ENCODE peak calls at places on chromosomes 7 and 10, in six cellular contexts. W is A549, S is neural progenitor cell, Q is prostate gland, Z is heart left ventricle, O is pancreas. D is an unnamed sample. For H3K4me1, the result is how much of the 10 kb centered on the place peaks cover.

GRCh38 chr10:50326757-50327701 is 75.7 kb upstream of the ASAH2 start:
- DNase-seq in Z (peak), Q (peak), S (no peak), O (no peak), W (no peak), D (no peak)

GRCh38 chr7:99949645-99950228 is 20.3 kb upstream of the GJC3 start:
- DNase-seq in S (no peak), O (no peak), Q (peak), W (no peak), Z (no peak), D (no peak)

GRCh38 chr10:44177610-44178009 is 207.3 kb downstream of the CXCL12 start:
- DNase-seq in O (no peak), W (no peak), Z (no peak), Q (no peak), S (no peak), D (no peak)

GRCh38 chr10:58918887-58919286 is 257.6 kb upstream of the PHYHIPL start:
- DNase-seq in S (no peak), W (no peak), Z (no peak), Q (no peak), O (no peak), D (no peak)

GRCh38 chr10:114998993-114999392 is 61.0 kb downstream of the TRUB1 start:
- DNase-seq in O (no peak), Q (no peak), W (no peak), Z (no peak), S (peak), D (no peak)

GRCh38 chr7:55191161-55191925 is 172.5 kb downstream of the EGFR start:
- DNase-seq in S (no peak), W (no peak), Q (no peak), Z (no peak), O (no peak), D (peak)

GRCh38 chr10:70551491-70551890 is 51.0 kb downstream of the PRF1 start:
- DNase-seq in W (no peak), Q (no peak), Z (no peak), O (no peak), S (no peak), D (no peak)

GRCh38 chr7:127835679-127836078 is 183.7 kb downstream of the SND1 start:
- DNase-seq in Z (no peak), S (no peak), Q (no peak), O (no peak), W (no peak), D (no peak)

GRCh38 chr10:29991382-29991781 is 68.0 kb downstream of the JCAD start:
- DNase-seq in O (no peak), W (no peak), Q (no peak), Z (no peak), S (no peak), D (no peak)

GRCh38 chr7:107920048-107920772 is 29.2 kb downstream of the DLD start:
- DNase-seq in O (no peak), Q (no peak), W (no peak), S (no peak), Z (no peak), D (no peak)

GRCh38 chr7:29557954-29558353 is 5.7 kb upstream of the PRR15 start:
- DNase-seq in Z (no peak), Q (no peak), S (no peak), W (no peak), O (no peak), D (no peak)

GRCh38 chr10:103145860-103146466 is 47.1 kb downstream of the NT5C2 start:
- DNase-seq in S (no peak), Q (no peak), Z (peak), W (no peak), O (peak), D (peak)

GRCh38 chr7:94449151-94449725 is 54.5 kb downstream of the COL1A2 start:
- DNase-seq in W (peak), Z (no peak), Q (no peak), O (no peak), S (peak), D (no peak)

GRCh38 chr10:103295391-103296044 is 18.6 kb downstream of the INA start:
- DNase-seq in Z (no peak), W (no peak), S (no peak), O (no peak), Q (no peak), D (no peak)

GRCh38 chr7:47516985-47517590 is 64.8 kb downstream of the TNS3 start:
- DNase-seq in O (peak), W (no peak), Q (peak), S (no peak), Z (no peak), D (peak)

GRCh38 chr10:132107947-132108877 is 42.5 kb downstream of the JAKMIP3 start:
- DNase-seq in S (no peak), O (no peak), W (no peak), Z (no peak), Q (no peak), D (no peak)

GRCh38 chr7:99730262-99730810 is 4.7 kb downstream of the CYP3A7 start:
- DNase-seq in Q (no peak), W (no peak), Z (no peak), S (no peak), O (no peak), D (no peak)

GRCh38 chr10:97724341-97724941 is 10.9 kb downstream of the MARVELD1 start:
- DNase-seq in Q (no peak), Z (no peak), O (no peak), S (no peak), W (no peak), D (no peak)

GRCh38 chr10:10794776-10795175 is 222.9 kb upstream of the CELF2 start:
- DNase-seq in O (no peak), Z (no peak), S (no peak), Q (no peak), W (no peak), D (no peak)

GRCh38 chr10:132421377-132422168 is 24.6 kb downstream of the PWWP2B start:
- DNase-seq in O (peak), Q (peak), W (peak), Z (peak), S (peak), D (peak)

GRCh38 chr10:26215923-26216576 is 524 bp upstream of the GAD2 start:
- DNase-seq in S (peak), W (peak), O (peak), Z (peak), Q (no peak), D (peak)

GRCh38 chr7:1136841-1137516 is 23.0 kb downstream of the ZFAND2A start:
- DNase-seq in Z (peak), S (peak), Q (no peak), O (no peak), W (peak), D (no peak)

GRCh38 chr7:33727415-33727814 is 177.9 kb upstream of the BMPER start:
- DNase-seq in S (no peak), W (no peak), Q (no peak), Z (no peak), O (no peak), D (no peak)

GRCh38 chr7:105222953-105223352 is 165.8 kb downstream of the SRPK2 start:
- DNase-seq in Z (no peak), Q (no peak), S (no peak), W (no peak), O (no peak), D (no peak)

GRCh38 chr7:80139179-80139578 is 4.5 kb downstream of the GNAI1 start:
- DNase-seq in Q (no peak), O (no peak), W (no peak), S (no peak), Z (no peak), D (no peak)

GRCh38 chr7:133275441-133276105 is 22.7 kb downstream of the EXOC4 start:
- DNase-seq in W (no peak), S (no peak), O (no peak), Z (no peak), Q (no peak), D (no peak)

GRCh38 chr10:1142596-1142995 is 86.4 kb downstream of the WDR37 start:
- DNase-seq in W (no peak), O (no peak), Q (no peak), Z (no peak), S (peak), D (no peak)
- TF ChIP-seq CTCF in W (no peak), O (no peak), Q (no peak), Z (no peak), S (peak), D (no peak)

GRCh38 chr10:18254692-18255091 is 114.5 kb downstream of the CACNB2 start:
- DNase-seq in Z (no peak), O (no peak), W (no peak), S (no peak), Q (no peak), D (no peak)

GRCh38 chr10:18252086-18252485 is 111.9 kb downstream of the CACNB2 start:
- DNase-seq in S (no peak), O (no peak), Z (no peak), Q (no peak), W (no peak), D (peak)

GRCh38 chr10:18254086-18254485 is 113.9 kb downstream of the CACNB2 start:
- DNase-seq in S (no peak), Z (no peak), O (no peak), Q (no peak), W (no peak), D (no peak)
- H3K4me1 ChIP-seq in S (under half), Z (under half), O (under half), Q (under half), W (under half), D (under half)

DNA sequence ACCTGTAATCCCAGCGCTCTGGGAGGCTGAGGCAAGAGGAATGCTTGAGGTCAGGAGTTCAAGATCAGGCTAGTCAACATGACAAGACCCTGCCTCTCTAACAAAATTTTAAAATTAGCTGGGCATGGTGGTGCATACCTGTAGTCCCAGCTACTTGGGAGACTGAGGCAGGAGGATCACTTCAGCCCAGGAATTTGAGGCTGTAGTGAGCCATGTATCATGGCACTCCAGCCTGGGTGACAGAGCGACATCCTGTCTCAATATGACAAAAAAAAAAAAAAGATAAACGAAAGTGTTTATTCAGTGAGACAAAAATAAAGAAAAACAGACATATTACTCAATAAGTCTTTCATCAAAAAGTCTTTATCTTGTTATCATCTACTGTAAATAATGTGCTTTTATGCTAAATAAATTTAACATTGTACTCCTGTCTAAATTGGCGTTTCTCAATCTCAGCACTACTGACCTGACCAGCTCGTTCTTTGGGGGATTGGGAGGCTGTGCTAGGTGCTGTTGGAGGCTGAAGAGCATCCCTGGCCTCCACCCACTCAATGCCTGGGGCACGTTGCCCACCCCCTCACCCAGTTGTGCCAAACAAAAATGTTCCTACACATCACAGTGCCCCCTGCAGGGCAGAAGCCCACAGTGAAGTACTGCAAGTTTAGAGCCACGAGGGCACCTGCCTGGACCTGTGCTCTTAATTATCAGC is 57.7 kb downstream of the NCAPG2 start:
- DNase-seq in Z (no peak), O (no peak), S (peak), W (no peak), Q (no peak), D (no peak)
- TF ChIP-seq CTCF in Z (no peak), O (peak), S (peak), W (peak), Q (peak), D (no peak)

DNA sequence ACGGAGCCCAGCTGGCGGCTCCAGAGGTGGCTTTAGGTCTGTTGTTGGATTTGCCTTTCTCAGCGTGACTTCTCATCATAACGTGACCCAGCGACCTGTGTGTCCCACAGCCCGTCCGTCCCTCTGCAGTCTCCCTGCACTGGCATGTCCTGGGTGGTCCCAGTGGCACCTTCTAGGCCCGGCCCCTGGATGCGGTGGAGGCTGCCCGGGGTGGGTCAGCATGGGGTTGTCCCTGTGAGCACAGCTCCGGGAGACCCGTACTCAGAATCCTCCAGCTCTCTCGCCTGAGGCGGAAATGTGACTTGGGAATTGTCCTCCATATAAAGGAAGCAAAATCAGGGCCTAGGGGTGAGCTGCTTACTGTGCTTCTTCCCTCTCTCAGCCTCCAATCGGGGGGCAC is 25.6 kb upstream of the AP5Z1 start:
- DNase-seq in S (no peak), Q (no peak), Z (no peak), W (no peak), O (no peak), D (no peak)
- H3K4me1 ChIP-seq in S (under half), Q (under half), Z (half or more), W (under half), O (under half), D (under half)

D was measured in thyroid gland.